ENCODE peak calls at places on chromosomes 5 and 9, in eight cellular contexts. One of them, this sample, is unnamed.
A peak's percentile ranks its signal among the peaks of the same experiment; 100 is the strongest.

GRCh38 chr5:167375125-167375524 is 916.3 kb upstream of the WWC1 start:
- DNase-seq in cardiac muscle cell: no peak
- DNase-seq in ovary: no peak
- DNase-seq in PC-3: no peak
- DNase-seq in IMR-90: no peak
- DNase-seq in tibial artery: no peak
- DNase-seq in H9: no peak
- DNase-seq in DND-41: no peak
- DNase-seq in this sample: no peak

GRCh38 chr5:160188151-160188967 is 40.9 kb upstream of the FABP6 start:
- DNase-seq in IMR-90: peak; percentile 82
- DNase-seq in cardiac muscle cell: peak; percentile 88
- DNase-seq in ovary: peak; percentile 78
- DNase-seq in DND-41: no peak
- DNase-seq in tibial artery: peak; percentile 67
- DNase-seq in H9: peak; percentile 79
- DNase-seq in PC-3: peak; percentile 39
- DNase-seq in this sample: no peak

GRCh38 chr5:180825768-180826525 is 23.3 kb upstream of the MGAT1 start:
- DNase-seq in tibial artery: peak; percentile 82
- DNase-seq in cardiac muscle cell: peak; percentile 71
- DNase-seq in H9: no peak
- DNase-seq in ovary: no peak
- DNase-seq in IMR-90: peak; percentile 85
- DNase-seq in PC-3: peak; percentile 99
- DNase-seq in DND-41: no peak
- DNase-seq in this sample: no peak

GRCh38 chr5:35717718-35718117 is 100.1 kb downstream of the SPEF2 start:
- DNase-seq in DND-41: no peak
- DNase-seq in H9: no peak
- DNase-seq in ovary: no peak
- DNase-seq in cardiac muscle cell: no peak
- DNase-seq in PC-3: no peak
- DNase-seq in IMR-90: no peak
- DNase-seq in tibial artery: no peak
- DNase-seq in this sample: no peak

GRCh38 chr5:111703662-111704061 is 53.3 kb downstream of the NREP start:
- DNase-seq in IMR-90: no peak
- DNase-seq in cardiac muscle cell: no peak
- DNase-seq in H9: no peak
- DNase-seq in DND-41: peak; percentile 79
- DNase-seq in PC-3: no peak
- DNase-seq in ovary: no peak
- DNase-seq in tibial artery: no peak
- DNase-seq in this sample: no peak

GRCh38 chr9:35700942-35701341 is 11.2 kb upstream of the TPM2 start:
- DNase-seq in H9: no peak
- DNase-seq in IMR-90: no peak
- DNase-seq in DND-41: no peak
- DNase-seq in ovary: no peak
- DNase-seq in PC-3: no peak
- DNase-seq in cardiac muscle cell: no peak
- DNase-seq in tibial artery: no peak
- DNase-seq in this sample: no peak

GRCh38 chr5:135602882-135603721 is 24.3 kb upstream of the CXCL14 start:
- DNase-seq in cardiac muscle cell: no peak
- DNase-seq in H9: no peak
- DNase-seq in tibial artery: no peak
- DNase-seq in DND-41: no peak
- DNase-seq in ovary: no peak
- DNase-seq in PC-3: no peak
- DNase-seq in IMR-90: no peak
- DNase-seq in this sample: no peak

GRCh38 chr9:69174645-69175487 is 789 bp downstream of the TJP2 start:
- DNase-seq in ovary: peak; percentile 57
- DNase-seq in H9: peak; percentile 55
- DNase-seq in cardiac muscle cell: peak; percentile 93
- DNase-seq in PC-3: peak; percentile 91
- DNase-seq in IMR-90: peak; percentile 98
- DNase-seq in tibial artery: peak; percentile 81
- DNase-seq in DND-41: no peak
- DNase-seq in this sample: no peak

GRCh38 chr9:133917407-133917806 is 74.7 kb downstream of the VAV2 start:
- DNase-seq in H9: no peak
- DNase-seq in PC-3: no peak
- DNase-seq in DND-41: no peak
- DNase-seq in ovary: no peak
- DNase-seq in IMR-90: no peak
- DNase-seq in cardiac muscle cell: no peak
- DNase-seq in tibial artery: no peak
- DNase-seq in this sample: no peak

GRCh38 chr9:5518937-5519319 is 8.6 kb downstream of the PDCD1LG2 start:
- DNase-seq in DND-41: no peak
- DNase-seq in IMR-90: no peak
- DNase-seq in ovary: no peak
- DNase-seq in cardiac muscle cell: no peak
- DNase-seq in H9: peak; percentile 30
- DNase-seq in tibial artery: no peak
- DNase-seq in PC-3: no peak
- DNase-seq in this sample: no peak

GRCh38 chr5:142012792-142013388 is at the start of gene GNPDA1:
- DNase-seq in IMR-90: peak; percentile 72
- DNase-seq in H9: peak; percentile 71
- DNase-seq in ovary: peak; percentile 80
- DNase-seq in tibial artery: peak; percentile 92
- DNase-seq in cardiac muscle cell: peak; percentile 80
- DNase-seq in DND-41: peak; percentile 63
- DNase-seq in PC-3: peak; percentile 77
- DNase-seq in this sample: peak; percentile 57

GRCh38 chr9:97567182-97567893 is 65.8 kb downstream of the TSTD2 start:
- DNase-seq in ovary: no peak
- DNase-seq in cardiac muscle cell: no peak
- DNase-seq in IMR-90: no peak
- DNase-seq in DND-41: no peak
- DNase-seq in PC-3: no peak
- DNase-seq in tibial artery: peak; percentile 54
- DNase-seq in H9: peak; percentile 8
- DNase-seq in this sample: no peak

GRCh38 chr5:174431504-174431903 is 292.9 kb upstream of the MSX2 start:
- DNase-seq in DND-41: no peak
- DNase-seq in H9: no peak
- DNase-seq in ovary: no peak
- DNase-seq in cardiac muscle cell: no peak
- DNase-seq in tibial artery: no peak
- DNase-seq in IMR-90: no peak
- DNase-seq in PC-3: no peak
- DNase-seq in this sample: no peak

GRCh38 chr9:133707065-133707760 is 30.9 kb downstream of the SARDH start:
- DNase-seq in cardiac muscle cell: peak; percentile 96
- DNase-seq in ovary: no peak
- DNase-seq in H9: no peak
- DNase-seq in tibial artery: peak; percentile 66
- DNase-seq in IMR-90: peak; percentile 75
- DNase-seq in DND-41: no peak
- DNase-seq in PC-3: no peak
- DNase-seq in this sample: no peak

GRCh38 chr5:75049581-75050274 is 2.6 kb downstream of the GCNT4 start:
- DNase-seq in cardiac muscle cell: peak; percentile 75
- DNase-seq in PC-3: peak; percentile 70
- DNase-seq in ovary: no peak
- DNase-seq in tibial artery: no peak
- DNase-seq in H9: peak; percentile 85
- DNase-seq in DND-41: peak; percentile 63
- DNase-seq in IMR-90: peak; percentile 62
- DNase-seq in this sample: peak; percentile 56

GRCh38 chr5:93281980-93282772 is 298.8 kb downstream of the NR2F1-AS1 start:
- DNase-seq in tibial artery: no peak
- DNase-seq in ovary: no peak
- DNase-seq in cardiac muscle cell: no peak
- DNase-seq in DND-41: no peak
- DNase-seq in H9: no peak
- DNase-seq in IMR-90: no peak
- DNase-seq in PC-3: no peak
- DNase-seq in this sample: no peak

GRCh38 chr9:34570422-34571179 is 18.9 kb downstream of the CNTFR start:
- DNase-seq in H9: no peak
- DNase-seq in ovary: no peak
- DNase-seq in PC-3: no peak
- DNase-seq in DND-41: no peak
- DNase-seq in IMR-90: no peak
- DNase-seq in tibial artery: no peak
- DNase-seq in cardiac muscle cell: peak; percentile 38
- DNase-seq in this sample: no peak

GRCh38 chr9:34572628-34573027 is 16.9 kb downstream of the CNTFR start:
- DNase-seq in PC-3: no peak
- DNase-seq in IMR-90: no peak
- DNase-seq in cardiac muscle cell: no peak
- DNase-seq in tibial artery: no peak
- DNase-seq in H9: no peak
- DNase-seq in DND-41: no peak
- DNase-seq in ovary: no peak
- DNase-seq in this sample: no peak

GRCh38 chr9:34573599-34574325 is 15.8 kb downstream of the CNTFR start:
- DNase-seq in H9: no peak
- DNase-seq in ovary: no peak
- DNase-seq in IMR-90: no peak
- DNase-seq in cardiac muscle cell: no peak
- DNase-seq in tibial artery: no peak
- DNase-seq in PC-3: no peak
- DNase-seq in DND-41: no peak
- DNase-seq in this sample: no peak

GRCh38 chr9:34571180-34571800 is 18.2 kb downstream of the CNTFR start:
- DNase-seq in IMR-90: no peak
- DNase-seq in H9: no peak
- DNase-seq in tibial artery: no peak
- DNase-seq in cardiac muscle cell: peak; percentile 62
- DNase-seq in ovary: no peak
- DNase-seq in DND-41: no peak
- DNase-seq in PC-3: no peak
- DNase-seq in this sample: no peak

DNA sequence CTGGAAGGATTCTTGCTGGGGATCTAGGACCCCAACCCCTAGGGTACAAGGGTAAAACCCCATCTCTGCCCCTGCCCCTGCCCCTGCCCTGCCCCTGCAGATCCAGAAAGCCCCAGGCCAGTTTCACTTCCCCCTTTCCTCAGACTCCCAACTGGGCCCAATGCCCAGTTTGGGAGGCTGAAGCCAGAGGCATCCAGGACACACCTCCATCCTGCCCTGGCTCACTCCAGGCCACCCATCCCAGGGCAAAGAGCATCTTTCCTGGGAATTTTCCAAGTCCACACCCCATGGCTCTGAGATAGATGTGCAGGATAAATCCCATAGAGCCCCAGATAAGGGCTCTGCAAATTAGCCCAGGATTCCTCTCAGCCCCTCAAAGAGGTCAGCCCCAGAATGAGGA is 17.4 kb downstream of the CNTFR start:
- DNase-seq in PC-3: no peak
- DNase-seq in ovary: no peak
- DNase-seq in cardiac muscle cell: no peak
- DNase-seq in IMR-90: no peak
- DNase-seq in H9: no peak
- DNase-seq in tibial artery: no peak
- DNase-seq in DND-41: no peak
- DNase-seq in this sample: no peak
- H3K27me3 ChIP-seq in PC-3: no peaks in the 10 kb centered on the region
- H3K27me3 ChIP-seq in ovary: no peaks in the 10 kb centered on the region
- H3K27me3 ChIP-seq in cardiac muscle cell: no peaks in the 10 kb centered on the region
- H3K27me3 ChIP-seq in IMR-90: peaks cover 89% of the 10 kb centered on the region
- H3K27me3 ChIP-seq in H9: peaks cover under 1% of the 10 kb centered on the region
- H3K27me3 ChIP-seq in tibial artery: peaks cover 59% of the 10 kb centered on the region
- H3K27me3 ChIP-seq in DND-41: peaks cover 16% of the 10 kb centered on the region
- H3K27me3 ChIP-seq in this sample: peaks cover 17% of the 10 kb centered on the region

GRCh38 chr9:137435980-137436760 is 5.0 kb downstream of the ENTPD8 start:
- DNase-seq in cardiac muscle cell: peak; percentile 91
- DNase-seq in tibial artery: peak; percentile 78
- DNase-seq in DND-41: no peak
- DNase-seq in H9: no peak
- DNase-seq in ovary: peak; percentile 90
- DNase-seq in PC-3: peak; percentile 90
- DNase-seq in IMR-90: peak; percentile 76
- DNase-seq in this sample: no peak
- H3K9me3 ChIP-seq in cardiac muscle cell: no peaks in the 10 kb centered on the region
- H3K9me3 ChIP-seq in tibial artery: no peaks in the 10 kb centered on the region
- H3K9me3 ChIP-seq in DND-41: no peaks in the 10 kb centered on the region
- H3K9me3 ChIP-seq in H9: no peaks in the 10 kb centered on the region
- H3K9me3 ChIP-seq in ovary: no peaks in the 10 kb centered on the region
- H3K9me3 ChIP-seq in PC-3: no peaks in the 10 kb centered on the region
- H3K9me3 ChIP-seq in IMR-90: no peaks in the 10 kb centered on the region
- H3K9me3 ChIP-seq in this sample: no peaks in the 10 kb centered on the region

GRCh38 chr5:95018946-95019345 is 265.9 kb downstream of the MCTP1 start:
- DNase-seq in ovary: no peak
- DNase-seq in PC-3: no peak
- DNase-seq in cardiac muscle cell: no peak
- DNase-seq in IMR-90: no peak
- DNase-seq in tibial artery: no peak
- DNase-seq in DND-41: no peak
- DNase-seq in H9: no peak
- DNase-seq in this sample: no peak
- TF ChIP-seq CTCF in ovary: no peak
- TF ChIP-seq CTCF in PC-3: no peak
- TF ChIP-seq CTCF in cardiac muscle cell: no peak
- TF ChIP-seq CTCF in IMR-90: no peak
- TF ChIP-seq CTCF in tibial artery: no peak
- TF ChIP-seq CTCF in DND-41: no peak
- TF ChIP-seq CTCF in H9: no peak
- TF ChIP-seq CTCF in this sample: no peak

GRCh38 chr9:95511232-95511951 is 5.4 kb downstream of the PTCH1 start:
- DNase-seq in PC-3: peak; percentile 56
- DNase-seq in DND-41: peak; percentile 45
- DNase-seq in cardiac muscle cell: peak; percentile 82
- DNase-seq in tibial artery: peak; percentile 79
- DNase-seq in IMR-90: peak; percentile 70
- DNase-seq in H9: no peak
- DNase-seq in ovary: peak; percentile 69
- DNase-seq in this sample: peak; percentile 35
- H3K27me3 ChIP-seq in PC-3: no peaks in the 10 kb centered on the region
- H3K27me3 ChIP-seq in DND-41: peaks cover 7% of the 10 kb centered on the region
- H3K27me3 ChIP-seq in cardiac muscle cell: peaks cover 23% of the 10 kb centered on the region
- H3K27me3 ChIP-seq in tibial artery: no peaks in the 10 kb centered on the region
- H3K27me3 ChIP-seq in IMR-90: no peaks in the 10 kb centered on the region
- H3K27me3 ChIP-seq in H9: peaks cover 30% of the 10 kb centered on the region
- H3K27me3 ChIP-seq in ovary: no peaks in the 10 kb centered on the region
- H3K27me3 ChIP-seq in this sample: peaks cover 11% of the 10 kb centered on the region

DNA sequence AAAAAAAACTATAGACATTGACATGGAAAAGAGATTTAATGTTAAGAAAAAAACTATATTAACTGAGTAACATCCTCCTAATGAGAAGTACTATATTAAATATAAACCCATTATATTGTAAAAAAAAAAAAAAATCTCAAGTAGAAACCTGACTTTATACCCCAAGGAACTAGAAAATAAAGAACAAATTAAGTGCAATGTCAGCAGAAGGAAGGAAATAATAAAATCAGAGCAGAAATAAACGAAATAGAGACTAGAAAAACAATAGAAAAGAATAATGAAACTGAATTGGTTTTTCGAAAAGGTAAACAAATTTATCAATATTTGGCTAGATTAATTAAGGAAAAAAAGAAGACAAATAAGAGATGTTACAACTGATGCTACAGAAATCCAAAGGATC is 329.1 kb upstream of the ZNF608 start:
- DNase-seq in ovary: no peak
- DNase-seq in tibial artery: no peak
- DNase-seq in H9: no peak
- DNase-seq in cardiac muscle cell: no peak
- DNase-seq in PC-3: no peak
- DNase-seq in IMR-90: no peak
- DNase-seq in DND-41: no peak
- DNase-seq in this sample: no peak
- H3K9me3 ChIP-seq in ovary: no peaks in the 10 kb centered on the region
- H3K9me3 ChIP-seq in tibial artery: peaks cover 21% of the 10 kb centered on the region
- H3K9me3 ChIP-seq in H9: no peaks in the 10 kb centered on the region
- H3K9me3 ChIP-seq in cardiac muscle cell: no peaks in the 10 kb centered on the region
- H3K9me3 ChIP-seq in PC-3: peaks cover 13% of the 10 kb centered on the region
- H3K9me3 ChIP-seq in IMR-90: peaks cover 11% of the 10 kb centered on the region
- H3K9me3 ChIP-seq in DND-41: peaks cover 18% of the 10 kb centered on the region
- H3K9me3 ChIP-seq in this sample: peaks cover 4% of the 10 kb centered on the region